ENCODE peak calls at places on chromosomes 11 and 22, in four cellular contexts. P is effector CD8-positive, alpha-beta T cell; G is RCC 7860; L is PC-3. Z is an unnamed sample.
A peak's percentile ranks its signal among the peaks of the same experiment; 100 is the strongest.

GRCh38 chr11:73252577-73253191 is 19.5 kb upstream of the P2RY6 start:
- DNase-seq in P (no peak), G (no peak), L (peak; percentile 53), Z (peak; percentile 49)

GRCh38 chr22:42160251-42160650 is 29.6 kb upstream of the CYP2D6 start:
- DNase-seq in P (no peak), G (no peak), L (no peak), Z (no peak)

GRCh38 chr11:74755395-74755995 is 6.8 kb downstream of the RNF169 start:
- DNase-seq in P (no peak), G (no peak), L (no peak), Z (no peak)

GRCh38 chr11:20397281-20397680 is 9.8 kb downstream of the PRMT3 start:
- DNase-seq in P (no peak), G (peak; percentile 45), L (peak; percentile 55), Z (peak; percentile 82)

GRCh38 chr11:68113986-68114385 is 7.2 kb downstream of the CHKA start:
- DNase-seq in P (no peak), G (no peak), L (no peak), Z (no peak)

GRCh38 chr11:119307219-119307618 is 9.7 kb downstream of the MCAM start:
- DNase-seq in P (no peak), G (no peak), L (no peak), Z (peak; percentile 12)

GRCh38 chr22:48743601-48744282 is 1083.9 kb downstream of the BRD1 start:
- DNase-seq in P (no peak), G (no peak), L (no peak), Z (no peak)

GRCh38 chr11:34676227-34676626 is 55.3 kb downstream of the EHF start:
- DNase-seq in P (no peak), G (no peak), L (no peak), Z (no peak)

GRCh38 chr11:59283825-59284772 is 71.4 kb upstream of the MPEG1 start:
- DNase-seq in P (peak; percentile 18), G (peak; percentile 16), L (peak; percentile 71), Z (peak; percentile 66)

GRCh38 chr11:129089279-129089678 is 102.8 kb downstream of the ARHGAP32 start:
- DNase-seq in P (no peak), G (no peak), L (no peak), Z (no peak)

GRCh38 chr11:119664063-119664572 is 64.9 kb downstream of the NECTIN1 start:
- DNase-seq in P (no peak), G (no peak), L (no peak), Z (no peak)

GRCh38 chr11:119374632-119375394 is 6.7 kb downstream of the USP2 start:
- DNase-seq in P (no peak), G (no peak), L (no peak), Z (no peak)

GRCh38 chr11:8386134-8386864 is 122.6 kb upstream of the LMO1 start:
- DNase-seq in P (no peak), G (no peak), L (no peak), Z (no peak)

GRCh38 chr11:82216927-82217570 is 516.6 kb downstream of the FAM181B start:
- DNase-seq in P (no peak), G (no peak), L (no peak), Z (no peak)

GRCh38 chr11:795638-796564 is 2.2 kb downstream of the SLC25A22 start:
- DNase-seq in P (peak; percentile 78), G (peak; percentile 93), L (peak; percentile 79), Z (peak; percentile 95)

GRCh38 chr11:34830648-34831047 is 85.5 kb downstream of the APIP start:
- DNase-seq in P (no peak), G (no peak), L (no peak), Z (no peak)

GRCh38 chr11:118961591-118961990 is 5.5 kb downstream of the UPK2 start:
- DNase-seq in P (no peak), G (no peak), L (no peak), Z (no peak)

GRCh38 chr11:19050281-19050680 is 10.2 kb downstream of the MRGPRX2 start:
- DNase-seq in P (no peak), G (no peak), L (no peak), Z (no peak)

GRCh38 chr11:58334708-58335107 is 24.2 kb downstream of the OR5B17 start:
- DNase-seq in P (no peak), G (peak; percentile 76), L (peak; percentile 97), Z (peak; percentile 82)

GRCh38 chr22:47373648-47374272 is 611.3 kb downstream of the TBC1D22A start:
- DNase-seq in P (no peak), G (no peak), L (no peak), Z (no peak)

GRCh38 chr11:69356703-69357457 is 62.9 kb downstream of the MYEOV start:
- DNase-seq in P (no peak), G (no peak), L (no peak), Z (no peak)

GRCh38 chr11:93005239-93005638 is 35.8 kb downstream of the MTNR1B start:
- DNase-seq in P (no peak), G (no peak), L (peak; percentile 48), Z (no peak)

GRCh38 chr11:15145151-15145550 is 30.4 kb downstream of the INSC start:
- DNase-seq in P (no peak), G (no peak), L (no peak), Z (no peak)

GRCh38 chr11:1293619-1294015 is 15.8 kb downstream of the TOLLIP start:
- DNase-seq in P (no peak), G (no peak), L (peak; percentile 27), Z (no peak)

GRCh38 chr11:110712643-110713468 is 619 bp upstream of the ARHGAP20 start:
- DNase-seq in P (no peak), G (no peak), L (no peak), Z (no peak)

GRCh38 chr11:14687943-14688627 is 44.5 kb downstream of the PDE3B start:
- DNase-seq in P (no peak), G (no peak), L (no peak), Z (no peak)

GRCh38 chr22:49300951-49301397 is 526.7 kb downstream of the BRD1 start:
- DNase-seq in P (no peak), G (no peak), L (no peak), Z (no peak)

GRCh38 chr11:128779036-128779435 is 85.2 kb downstream of the FLI1 start:
- DNase-seq in P (no peak), G (no peak), L (no peak), Z (no peak)

GRCh38 chr11:3208272-3208671 is 10.3 kb downstream of the MRGPRG start:
- DNase-seq in P (no peak), G (no peak), L (no peak), Z (no peak)

GRCh38 chr11:29319231-29319630 is 697.6 kb downstream of the KCNA4 start:
- DNase-seq in P (no peak), G (no peak), L (no peak), Z (no peak)

GRCh38 chr11:46332568-46333128 is 14.6 kb upstream of the DGKZ start:
- DNase-seq in P (no peak), G (no peak), L (no peak), Z (no peak)

GRCh38 chr22:40635940-40636379 is 559 bp downstream of the MRTFA start:
- DNase-seq in P (no peak), G (no peak), L (no peak), Z (no peak)

GRCh38 chr11:59076876-59077571 is 9.1 kb upstream of the GLYATL1B start:
- DNase-seq in P (no peak), G (no peak), L (no peak), Z (no peak)

GRCh38 chr11:130612291-130612802 is 163.9 kb downstream of the ADAMTS15 start:
- DNase-seq in P (no peak), G (peak; percentile 78), L (no peak), Z (no peak)

GRCh38 chr11:129315781-129316579 is 59.7 kb upstream of the BARX2 start:
- DNase-seq in P (no peak), G (no peak), L (peak; percentile 89), Z (no peak)